ENCODE peak calls at places on chromosomes 6 and 20, in eight cellular contexts. Q is AG08396; K is PC-9; U is astrocyte of the spinal cord; Z is mesendoderm; F is A549; T is stimulated activated CD4-positive, alpha-beta T cell treated with anti-CD3 and anti-CD28 coated beads, Interleukin-15, amount 100 ng/mL, for 48 hours; J is activated T-cell treated with anti-CD3 and anti-CD28 coated beads for 1 hour. D is an unnamed sample.

GRCh38 chr6:47235964-47236760 is 73.5 kb downstream of the TNFRSF21 start:
- DNase-seq in Q (no peak), K (no peak), U (no peak), Z (no peak), F (no peak), T (no peak), J (no peak), D (no peak)

GRCh38 chr20:50308513-50309279 is 118.1 kb downstream of the CEBPB start:
- DNase-seq in Q (peak), K (peak), U (peak), Z (peak), F (peak), T (no peak), J (no peak), D (peak)

GRCh38 chr6:11317885-11318771 is 85.7 kb upstream of the NEDD9 start:
- DNase-seq in Q (peak), K (peak), U (peak), Z (peak), F (peak), T (peak), J (peak), D (peak)

GRCh38 chr20:21179796-21180195 is 53.9 kb downstream of the KIZ start:
- DNase-seq in Q (no peak), K (no peak), U (no peak), Z (no peak), F (no peak), T (no peak), J (no peak), D (peak)

GRCh38 chr20:57998276-57998675 is 230.2 kb downstream of the ANKRD60 start:
- DNase-seq in Q (no peak), K (no peak), U (no peak), Z (peak), F (no peak), T (no peak), J (no peak), D (no peak)

GRCh38 chr6:116461563-116462507 is 660 bp downstream of the CALHM6 start:
- DNase-seq in Q (peak), K (peak), U (peak), Z (peak), F (no peak), T (peak), J (peak), D (peak)

GRCh38 chr6:43907789-43908472 is 137.9 kb downstream of the VEGFA start:
- DNase-seq in Q (no peak), K (no peak), U (no peak), Z (no peak), F (no peak), T (no peak), J (no peak), D (no peak)

GRCh38 chr6:98928688-98929087 is 19.1 kb downstream of the FBXL4 start:
- DNase-seq in Q (no peak), K (no peak), U (no peak), Z (no peak), F (no peak), T (no peak), J (no peak), D (no peak)

GRCh38 chr20:9609892-9610502 is 95.6 kb downstream of the LAMP5 start:
- DNase-seq in Q (peak), K (no peak), U (peak), Z (peak), F (no peak), T (peak), J (peak), D (peak)

GRCh38 chr6:73515204-73516101 is 5.4 kb downstream of the EEF1A1 start:
- DNase-seq in Q (no peak), K (peak), U (peak), Z (peak), F (no peak), T (no peak), J (peak), D (peak)

GRCh38 chr20:37969949-37970855 is 63.1 kb downstream of the TTI1 start:
- DNase-seq in Q (no peak), K (no peak), U (no peak), Z (no peak), F (no peak), T (no peak), J (no peak), D (peak)

GRCh38 chr6:42349753-42350573 is 101.8 kb downstream of the TRERF1 start:
- DNase-seq in Q (no peak), K (no peak), U (no peak), Z (no peak), F (no peak), T (no peak), J (no peak), D (peak)

GRCh38 chr6:167838207-167838748 is 11.6 kb downstream of the AFDN start:
- DNase-seq in Q (no peak), K (no peak), U (no peak), Z (no peak), F (no peak), T (no peak), J (no peak), D (no peak)

GRCh38 chr6:148343028-148343374 is 363 bp downstream of the SASH1 start:
- DNase-seq in Q (no peak), K (no peak), U (no peak), Z (peak), F (no peak), T (no peak), J (no peak), D (no peak)

GRCh38 chr6:105667061-105667460 is 264.2 kb upstream of the PREP start:
- DNase-seq in Q (no peak), K (no peak), U (no peak), Z (no peak), F (no peak), T (no peak), J (no peak), D (no peak)

GRCh38 chr6:12171735-12172134 is 118.4 kb upstream of the EDN1 start:
- DNase-seq in Q (no peak), K (no peak), U (no peak), Z (no peak), F (no peak), T (no peak), J (no peak), D (no peak)

GRCh38 chr20:4550740-4551139 is 171.0 kb upstream of the PRND start:
- DNase-seq in Q (no peak), K (no peak), U (no peak), Z (no peak), F (no peak), T (no peak), J (no peak), D (peak)

GRCh38 chr20:59044796-59045195 is 2.2 kb upstream of the PRELID3B start:
- DNase-seq in Q (no peak), K (no peak), U (no peak), Z (no peak), F (no peak), T (no peak), J (no peak), D (no peak)

GRCh38 chr6:159578629-159579028 is 114.4 kb downstream of the SOD2 start:
- DNase-seq in Q (no peak), K (no peak), U (no peak), Z (no peak), F (peak), T (no peak), J (no peak), D (no peak)

D was measured in AG10803.